ENCODE peak calls at places on chromosomes 13 and 19, in four cellular contexts. E, X, I and O are unnamed samples.

GRCh38 chr13:93794197-93794885 is 567.7 kb downstream of the GPC6 start:
- DNase-seq in E (no peak), X (no peak), I (no peak), O (peak)

GRCh38 chr19:46802152-46802551 is 13.8 kb upstream of the SLC1A5 start:
- DNase-seq in E (no peak), X (no peak), I (no peak), O (no peak)

GRCh38 chr19:16449330-16449961 is 22.3 kb downstream of the EPS15L1 start:
- DNase-seq in E (no peak), X (peak), I (no peak), O (peak)

GRCh38 chr13:36030670-36031331 is 100.4 kb downstream of the DCLK1 start:
- DNase-seq in E (peak), X (peak), I (no peak), O (peak)

GRCh38 chr13:25095862-25096453 is at the start of gene PABPC3:
- DNase-seq in E (no peak), X (no peak), I (no peak), O (no peak)

GRCh38 chr13:75458696-75459422 is 23.1 kb downstream of the TBC1D4 start:
- DNase-seq in E (peak), X (no peak), I (no peak), O (no peak)

GRCh38 chr19:35155441-35155840 is 906 bp downstream of the FXYD5 start:
- DNase-seq in E (no peak), X (no peak), I (no peak), O (no peak)

GRCh38 chr13:111537115-111537728 is 216.8 kb downstream of the TEX29 start:
- DNase-seq in E (no peak), X (no peak), I (no peak), O (no peak)

GRCh38 chr13:65090191-65090590 is 2139.9 kb downstream of the PCDH9 start:
- DNase-seq in E (no peak), X (no peak), I (no peak), O (no peak)

GRCh38 chr13:95568131-95568530 is 15.6 kb downstream of the CLDN10 start:
- DNase-seq in E (no peak), X (no peak), I (no peak), O (no peak)

GRCh38 chr19:7673995-7674667 is 2.8 kb upstream of the MCEMP1 start:
- DNase-seq in E (peak), X (peak), I (peak), O (peak)

GRCh38 chr13:30341815-30342570 is 34.6 kb upstream of the KATNAL1 start:
- DNase-seq in E (no peak), X (peak), I (peak), O (peak)

GRCh38 chr13:113109151-113110047 is 3.8 kb downstream of the F7 start:
- DNase-seq in E (no peak), X (no peak), I (no peak), O (no peak)

GRCh38 chr13:109760951-109761350 is 25.4 kb downstream of the IRS2 start:
- DNase-seq in E (no peak), X (no peak), I (no peak), O (no peak)

GRCh38 chr13:109764474-109765292 is 21.7 kb downstream of the IRS2 start:
- DNase-seq in E (peak), X (no peak), I (no peak), O (peak)

GRCh38 chr13:109761695-109762094 is 24.7 kb downstream of the IRS2 start:
- DNase-seq in E (no peak), X (no peak), I (no peak), O (no peak)

GRCh38 chr13:109764045-109764444 is 22.3 kb downstream of the IRS2 start:
- DNase-seq in E (no peak), X (no peak), I (no peak), O (no peak)

GRCh38 chr13:109762791-109763190 is 23.6 kb downstream of the IRS2 start:
- DNase-seq in E (no peak), X (no peak), I (no peak), O (no peak)
- H2AFZ ChIP-seq in E (no peak), X (no peak), I (no peak), O (no peak)

DNA sequence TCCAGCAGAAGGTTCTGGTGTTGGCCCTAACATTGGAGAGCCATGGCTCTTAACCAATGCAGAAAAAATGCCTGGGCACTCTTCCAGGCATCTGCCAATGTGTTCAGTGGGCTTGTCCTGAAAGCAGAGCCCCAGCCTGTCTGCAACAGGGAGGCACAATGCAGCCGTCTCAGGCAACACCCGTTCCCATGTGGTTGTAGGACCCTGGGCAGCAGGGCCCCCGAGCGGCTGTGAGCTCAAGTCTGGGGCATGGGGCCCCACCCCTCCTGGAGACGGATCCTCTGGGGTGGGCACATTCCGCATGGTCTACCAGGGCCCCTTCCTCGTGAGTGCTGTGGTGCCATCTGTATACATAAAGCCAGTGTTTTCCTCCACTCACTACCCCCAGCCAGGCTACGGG is 58.2 kb upstream of the SIAH3 start:
- DNase-seq in E (no peak), X (no peak), I (no peak), O (no peak)
- TF ChIP-seq EZH2phosphoT487 in E (no peak), X (no peak), I (no peak), O (no peak)

DNA sequence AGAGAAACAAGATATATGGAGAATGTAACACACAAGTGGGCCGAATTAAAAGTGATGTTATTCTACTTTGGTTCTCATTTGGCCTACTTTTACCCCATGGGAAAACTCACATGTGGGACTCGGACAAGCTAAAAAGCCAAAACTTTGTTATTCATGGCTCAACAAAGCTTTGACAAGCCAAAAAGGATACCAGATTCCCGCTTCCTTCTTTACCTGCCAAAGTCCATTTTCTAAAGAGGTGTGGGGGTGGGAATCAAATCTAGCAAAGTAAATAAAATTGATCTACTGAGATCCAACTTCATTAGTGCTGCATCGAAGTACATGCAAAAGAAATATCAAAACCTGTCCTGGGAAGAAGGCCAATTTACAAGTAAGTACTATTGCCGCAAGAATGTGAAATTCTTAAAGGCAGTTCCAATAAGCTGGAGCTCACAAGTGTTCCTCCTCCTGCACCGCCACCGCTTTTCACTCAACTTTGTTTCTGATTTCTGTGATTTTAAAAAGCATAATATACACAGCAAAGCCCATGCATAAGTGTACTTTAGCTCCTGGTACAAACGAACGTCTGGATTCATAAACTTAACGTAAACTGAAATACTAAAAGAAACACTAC is 1.1 kb downstream of the LNX2 start:
- DNase-seq in E (no peak), X (peak), I (no peak), O (peak)
- H2AFZ ChIP-seq in E (peak), X (peak), I (no peak), O (peak)

GRCh38 chr13:63942372-63942771 is 2526.7 kb upstream of the PCDH20 start:
- DNase-seq in E (no peak), X (no peak), I (no peak), O (no peak)

GRCh38 chr13:63938851-63939250 is 2523.2 kb upstream of the PCDH20 start:
- DNase-seq in E (no peak), X (peak), I (no peak), O (no peak)
- TF ChIP-seq EZH2phosphoT487 in E (no peak), X (no peak), I (no peak), O (no peak)

GRCh38 chr19:48495391-48495790 is 16.2 kb downstream of the LMTK3 start:
- DNase-seq in E (no peak), X (no peak), I (no peak), O (no peak)

GRCh38 chr19:48490980-48491792 is 20.4 kb downstream of the LMTK3 start:
- DNase-seq in E (peak), X (peak), I (peak), O (peak)

GRCh38 chr19:48491793-48492123 is 19.9 kb downstream of the LMTK3 start:
- DNase-seq in E (peak), X (no peak), I (no peak), O (no peak)

GRCh38 chr19:48493718-48494515 is 17.7 kb downstream of the LMTK3 start:
- DNase-seq in E (no peak), X (no peak), I (no peak), O (no peak)

DNA sequence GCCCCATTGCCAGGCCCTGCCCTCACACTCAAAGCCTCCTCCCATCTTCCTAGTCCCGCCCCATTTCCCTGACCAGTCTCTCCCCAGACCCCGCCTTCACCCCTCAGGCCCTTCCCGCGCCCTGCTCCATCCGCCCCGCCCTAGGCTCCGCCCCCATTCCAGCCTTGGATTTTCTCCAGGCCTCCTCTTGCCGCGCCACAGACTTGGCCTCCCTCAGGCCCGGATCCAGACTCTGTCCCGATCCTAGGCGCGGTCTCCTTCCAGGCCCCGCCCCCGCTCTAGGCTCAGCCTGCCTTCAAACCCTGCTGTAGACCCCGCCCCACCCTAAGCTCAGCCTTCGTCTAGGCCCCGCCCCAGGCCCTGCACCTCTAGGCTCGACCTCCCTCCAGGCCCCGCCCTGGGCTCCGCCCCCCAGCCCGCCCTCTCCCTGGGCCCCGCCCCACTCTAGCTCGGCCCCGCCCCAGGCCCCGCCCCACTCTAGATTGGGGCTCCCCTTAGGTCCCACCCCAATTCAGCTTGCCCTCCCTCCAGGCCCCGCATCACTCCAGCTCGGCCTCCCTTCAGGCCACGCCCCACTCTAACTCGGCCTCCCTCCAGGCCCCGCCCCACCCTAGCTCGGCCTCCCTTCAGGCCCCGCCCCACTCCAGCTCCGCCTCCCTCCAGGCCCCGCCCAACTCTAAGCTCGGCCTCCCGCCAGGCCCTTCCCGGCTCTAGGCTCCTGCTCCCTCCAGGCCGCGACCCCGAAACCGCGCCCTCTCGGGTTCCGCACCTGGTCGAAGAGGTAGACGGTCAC is 18.5 kb downstream of the LMTK3 start:
- DNase-seq in E (peak), X (peak), I (peak), O (peak)
- H2AFZ ChIP-seq in E (no peak), X (peak), I (no peak), O (peak)

GRCh38 chr13:77300176-77301141 is 26.4 kb downstream of the MYCBP2 start:
- DNase-seq in E (no peak), X (peak), I (no peak), O (peak)
- TF ChIP-seq EZH2phosphoT487 in E (no peak), X (no peak), I (no peak), O (no peak)

GRCh38 chr13:97385146-97385545 is 48.8 kb upstream of the RAP2A start:
- DNase-seq in E (no peak), X (no peak), I (no peak), O (peak)
- H2AFZ ChIP-seq in E (no peak), X (no peak), I (no peak), O (no peak)

GRCh38 chr19:42965204-42965603 is 28.2 kb upstream of the PSG7 start:
- DNase-seq in E (no peak), X (peak), I (no peak), O (peak)
- TF ChIP-seq EZH2phosphoT487 in E (no peak), X (no peak), I (no peak), O (no peak)

GRCh38 chr19:13865578-13866462 is 11.1 kb upstream of the NANOS3 start:
- DNase-seq in E (peak), X (no peak), I (no peak), O (peak)
- H2AFZ ChIP-seq in E (no peak), X (peak), I (no peak), O (peak)

GRCh38 chr13:90889906-90890305 is 457.6 kb upstream of the MIR17HG start:
- DNase-seq in E (no peak), X (no peak), I (no peak), O (no peak)

GRCh38 chr13:90880790-90881189 is 466.7 kb upstream of the MIR17HG start:
- DNase-seq in E (no peak), X (no peak), I (no peak), O (no peak)

GRCh38 chr13:90882551-90882950 is 464.9 kb upstream of the MIR17HG start:
- DNase-seq in E (no peak), X (no peak), I (no peak), O (no peak)

GRCh38 chr13:90883592-90883991 is 463.9 kb upstream of the MIR17HG start:
- DNase-seq in E (no peak), X (peak), I (no peak), O (no peak)

GRCh38 chr13:90884066-90884465 is 463.4 kb upstream of the MIR17HG start:
- DNase-seq in E (no peak), X (no peak), I (no peak), O (no peak)
- TF ChIP-seq EZH2phosphoT487 in E (no peak), X (no peak), I (no peak), O (no peak)